ENCODE peak calls at places on chromosomes 6 and 20, in four cellular contexts. One of them, this sample, is unnamed. For H3K79me2, the result is how much of the 10 kb centered on the place peaks cover.

GRCh38 chr6:166959906-166960608 is 3.7 kb upstream of the RNASET2 start:
- DNase-seq in astrocyte: no peak
- DNase-seq in mammary epithelial cell: no peak
- DNase-seq in SK-N-SH: no peak
- DNase-seq in this sample: no peak

GRCh38 chr20:23350007-23350854 is at the start of gene NXT1:
- DNase-seq in SK-N-SH: peak
- DNase-seq in astrocyte: peak
- DNase-seq in mammary epithelial cell: peak
- DNase-seq in this sample: peak

GRCh38 chr6:155528982-155529453 is 73.4 kb upstream of the NOX3 start:
- DNase-seq in SK-N-SH: no peak
- DNase-seq in astrocyte: peak
- DNase-seq in mammary epithelial cell: peak
- DNase-seq in this sample: peak

GRCh38 chr20:50129662-50130345 is 16.9 kb upstream of the UBE2V1 start:
- DNase-seq in mammary epithelial cell: no peak
- DNase-seq in SK-N-SH: peak
- DNase-seq in astrocyte: no peak
- DNase-seq in this sample: no peak

GRCh38 chr20:51402201-51402600 is 140.3 kb downstream of the NFATC2 start:
- DNase-seq in SK-N-SH: no peak
- DNase-seq in astrocyte: peak
- DNase-seq in mammary epithelial cell: no peak
- DNase-seq in this sample: no peak

GRCh38 chr20:60512436-60512835 is 554.2 kb downstream of the CDH26 start:
- DNase-seq in astrocyte: peak
- DNase-seq in SK-N-SH: no peak
- DNase-seq in mammary epithelial cell: peak
- DNase-seq in this sample: peak

GRCh38 chr20:38392356-38392755 is 42.8 kb downstream of the SNHG17 start:
- DNase-seq in astrocyte: no peak
- DNase-seq in SK-N-SH: no peak
- DNase-seq in mammary epithelial cell: no peak
- DNase-seq in this sample: no peak

GRCh38 chr20:49483706-49484101 is 1.2 kb upstream of the KCNB1 start:
- DNase-seq in astrocyte: no peak
- DNase-seq in SK-N-SH: peak
- DNase-seq in mammary epithelial cell: no peak
- DNase-seq in this sample: no peak

GRCh38 chr20:1427457-1428054 is 34.7 kb upstream of the FKBP1A start:
- DNase-seq in mammary epithelial cell: no peak
- DNase-seq in astrocyte: no peak
- DNase-seq in SK-N-SH: peak
- DNase-seq in this sample: no peak

GRCh38 chr6:11460001-11460668 is 77.4 kb upstream of the TMEM170B start:
- DNase-seq in astrocyte: peak
- DNase-seq in SK-N-SH: no peak
- DNase-seq in mammary epithelial cell: peak
- DNase-seq in this sample: peak

GRCh38 chr6:21885101-21885500 is 291.6 kb downstream of the SOX4 start:
- DNase-seq in SK-N-SH: no peak
- DNase-seq in mammary epithelial cell: no peak
- DNase-seq in astrocyte: no peak
- DNase-seq in this sample: no peak
- H3K4me3 ChIP-seq in SK-N-SH: peak
- H3K4me3 ChIP-seq in mammary epithelial cell: no peak
- H3K4me3 ChIP-seq in astrocyte: no peak
- H3K4me3 ChIP-seq in this sample: no peak

GRCh38 chr6:149340200-149340599 is 22.7 kb downstream of the TAB2 start:
- DNase-seq in mammary epithelial cell: no peak
- DNase-seq in astrocyte: no peak
- DNase-seq in SK-N-SH: no peak
- DNase-seq in this sample: no peak
- H3K79me2 ChIP-seq in mammary epithelial cell: half or more
- H3K79me2 ChIP-seq in astrocyte: half or more
- H3K79me2 ChIP-seq in SK-N-SH: half or more
- H3K79me2 ChIP-seq in this sample: under half

GRCh38 chr20:10654630-10655029 is 19.2 kb downstream of the JAG1 start:
- DNase-seq in astrocyte: no peak
- DNase-seq in mammary epithelial cell: peak
- DNase-seq in SK-N-SH: peak
- DNase-seq in this sample: no peak
- H3K4me3 ChIP-seq in astrocyte: no peak
- H3K4me3 ChIP-seq in mammary epithelial cell: no peak
- H3K4me3 ChIP-seq in SK-N-SH: no peak
- H3K4me3 ChIP-seq in this sample: no peak

GRCh38 chr20:46121531-46121930 is 3.4 kb downstream of the CD40 start:
- DNase-seq in SK-N-SH: no peak
- DNase-seq in mammary epithelial cell: no peak
- DNase-seq in astrocyte: no peak
- DNase-seq in this sample: peak
- H3K79me2 ChIP-seq in SK-N-SH: under half
- H3K79me2 ChIP-seq in mammary epithelial cell: under half
- H3K79me2 ChIP-seq in astrocyte: under half
- H3K79me2 ChIP-seq in this sample: under half

GRCh38 chr6:134894800-134895199 is 55.1 kb downstream of the ALDH8A1 start:
- DNase-seq in SK-N-SH: no peak
- DNase-seq in mammary epithelial cell: no peak
- DNase-seq in astrocyte: no peak
- DNase-seq in this sample: no peak
- H3K4me3 ChIP-seq in SK-N-SH: no peak
- H3K4me3 ChIP-seq in mammary epithelial cell: no peak
- H3K4me3 ChIP-seq in astrocyte: no peak
- H3K4me3 ChIP-seq in this sample: no peak

DNA sequence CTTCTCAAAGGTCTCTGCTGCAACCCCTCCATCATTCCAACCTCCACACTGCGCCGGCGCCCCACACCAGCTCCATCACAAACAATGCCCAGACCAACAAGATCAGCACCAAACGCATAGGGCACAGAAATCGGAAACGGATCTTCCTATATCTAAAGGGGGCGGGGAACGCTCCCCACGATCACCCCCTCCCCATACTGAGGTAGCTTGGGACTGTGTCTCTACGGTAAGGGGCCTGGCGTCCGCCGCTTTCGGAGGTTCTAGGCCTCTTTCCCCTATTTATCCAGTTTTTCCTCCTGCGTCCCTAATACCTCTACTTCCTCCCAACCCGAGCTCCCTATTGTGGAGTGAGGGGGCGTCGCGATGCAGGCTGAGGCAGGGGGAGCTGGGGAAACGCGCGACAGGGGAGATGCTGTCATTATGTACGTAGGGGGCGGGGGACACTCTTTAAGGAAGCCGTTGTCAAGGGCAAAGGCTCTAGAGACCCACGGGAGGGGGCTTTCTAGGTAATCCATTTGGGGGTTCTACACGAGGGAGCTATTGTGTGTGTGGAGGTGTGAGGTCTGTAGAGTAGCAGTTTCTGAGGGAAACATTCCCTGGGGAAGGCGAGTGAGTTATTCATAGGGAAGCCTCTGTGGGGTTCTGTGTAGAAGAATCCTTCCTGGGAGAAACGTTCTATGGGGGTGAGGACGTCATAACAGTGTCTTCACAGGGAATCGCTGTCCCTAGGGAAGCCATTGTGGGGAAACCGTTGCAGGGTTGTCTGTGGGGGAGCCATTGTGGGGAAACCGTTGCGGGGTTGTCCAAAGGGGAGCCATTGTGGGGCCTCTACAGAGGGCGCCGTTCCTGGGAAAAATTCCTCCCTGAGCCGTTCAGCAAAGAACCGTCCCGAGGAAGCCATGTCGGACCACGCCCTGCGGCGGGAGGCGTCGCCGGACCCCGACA is 716 bp downstream of the DNAAF9 start:
- DNase-seq in SK-N-SH: peak
- DNase-seq in astrocyte: no peak
- DNase-seq in mammary epithelial cell: peak
- DNase-seq in this sample: peak
- H3K79me2 ChIP-seq in SK-N-SH: half or more
- H3K79me2 ChIP-seq in astrocyte: half or more
- H3K79me2 ChIP-seq in mammary epithelial cell: half or more
- H3K79me2 ChIP-seq in this sample: under half

DNA sequence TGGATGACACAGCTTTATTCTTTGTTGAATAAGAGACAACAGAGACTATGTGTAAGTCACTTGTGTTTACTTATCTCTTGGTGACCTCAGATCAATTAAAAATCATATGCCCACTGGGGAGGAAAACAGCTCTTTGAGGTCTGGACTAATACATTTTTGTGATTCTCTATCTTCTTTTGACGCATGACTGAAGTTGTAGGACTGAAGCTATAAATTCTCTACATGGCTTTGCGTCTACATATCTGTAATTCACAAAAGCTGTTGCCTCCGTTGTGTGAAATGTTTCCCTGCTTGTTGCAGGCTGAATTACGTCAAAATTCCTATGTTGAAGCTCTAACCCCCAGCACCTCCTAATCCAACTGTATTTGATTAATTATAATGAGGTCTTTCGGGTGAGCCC is 481.7 kb downstream of the PRKN start:
- DNase-seq in mammary epithelial cell: no peak
- DNase-seq in astrocyte: no peak
- DNase-seq in SK-N-SH: no peak
- DNase-seq in this sample: no peak
- H3K4me3 ChIP-seq in mammary epithelial cell: no peak
- H3K4me3 ChIP-seq in astrocyte: no peak
- H3K4me3 ChIP-seq in SK-N-SH: no peak
- H3K4me3 ChIP-seq in this sample: no peak

GRCh38 chr20:47238780-47239769 is 117.4 kb downstream of the ZMYND8 start:
- DNase-seq in SK-N-SH: no peak
- DNase-seq in astrocyte: no peak
- DNase-seq in mammary epithelial cell: no peak
- DNase-seq in this sample: no peak
- H3K79me2 ChIP-seq in SK-N-SH: under half
- H3K79me2 ChIP-seq in astrocyte: under half
- H3K79me2 ChIP-seq in mammary epithelial cell: under half
- H3K79me2 ChIP-seq in this sample: under half

This sample was measured in trophoblast cell.